ENCODE peak calls at places on chromosomes 16 and 17, in seven cellular contexts. P, K, T, A, Z, Y and O are unnamed samples.

GRCh38 chr16:69917739-69918138 is 33.4 kb upstream of the CLEC18A start:
- DNase-seq in A (no peak), K (peak), P (no peak), T (no peak), Y (no peak), Z (peak), O (no peak)

GRCh38 chr17:65759532-65759931 is 198.1 kb upstream of the AXIN2 start:
- DNase-seq in P (no peak), T (no peak), K (no peak), Y (no peak), A (no peak), Z (no peak), O (no peak)

GRCh38 chr16:17511340-17511739 is 40.6 kb upstream of the XYLT1 start:
- DNase-seq in K (no peak), T (no peak), Y (no peak), A (no peak), P (no peak), Z (no peak), O (no peak)

GRCh38 chr17:19486351-19487008 is 47.2 kb upstream of the SLC47A1 start:
- DNase-seq in K (no peak), P (no peak), T (no peak), Z (no peak), A (no peak), Y (no peak), O (no peak)

GRCh38 chr17:12388206-12388605 is 277.5 kb upstream of the MYOCD start:
- DNase-seq in P (no peak), Y (no peak), K (peak), Z (peak), A (no peak), T (no peak), O (no peak)

GRCh38 chr16:50460538-50461399 is 87.4 kb upstream of the NKD1 start:
- DNase-seq in T (no peak), P (no peak), Z (no peak), K (no peak), Y (no peak), A (no peak), O (no peak)

GRCh38 chr17:8868529-8868951 is 1.1 kb upstream of the PIK3R6 start:
- DNase-seq in T (no peak), A (no peak), K (no peak), P (no peak), Z (no peak), Y (no peak), O (no peak)

GRCh38 chr16:2468725-2469398 is 2.2 kb upstream of the NTN3 start:
- DNase-seq in A (peak), Z (no peak), K (no peak), Y (peak), T (no peak), P (no peak), O (peak)